ENCODE peak calls at places on chromosomes 7 and 10, in six cellular contexts. G is A549, T is endothelial cell of umbilical vein, H is GM12878, Y is HepG2, P is K562. A is an unnamed sample.

GRCh38 chr7:104862719-104863118 is 151.3 kb upstream of the KMT2E start:
- DNase-seq in H (no peak), G (peak), P (peak), T (no peak), Y (peak), A (peak)

GRCh38 chr10:16594106-16594505 is 72.4 kb upstream of the C1QL3 start:
- DNase-seq in G (no peak), Y (no peak), T (no peak), H (no peak), P (no peak), A (no peak)

GRCh38 chr10:15624405-15625191 is 95.1 kb downstream of the ITGA8 start:
- DNase-seq in H (no peak), P (no peak), G (no peak), T (no peak), Y (no peak), A (no peak)

GRCh38 chr10:52632591-52632990 is 140.0 kb downstream of the MBL2 start:
- DNase-seq in T (peak), Y (no peak), H (no peak), G (no peak), P (no peak), A (no peak)

GRCh38 chr7:98223351-98223897 is 12.2 kb downstream of the BHLHA15 start:
- DNase-seq in T (no peak), P (peak), H (no peak), Y (no peak), G (no peak), A (no peak)

GRCh38 chr7:116230191-116231005 is 20.1 kb downstream of the TES start:
- DNase-seq in G (no peak), H (no peak), T (no peak), P (no peak), Y (no peak), A (no peak)

GRCh38 chr7:107446531-107446930 is 23.3 kb upstream of the GPR22 start:
- DNase-seq in T (no peak), P (no peak), G (no peak), H (no peak), Y (no peak), A (no peak)

GRCh38 chr7:6106140-6106904 is 75.1 kb downstream of the ANKRD61 start:
- DNase-seq in Y (peak), H (no peak), T (peak), P (no peak), G (no peak), A (peak)

GRCh38 chr10:98432330-98432729 is 14.4 kb downstream of the HPS1 start:
- DNase-seq in H (no peak), Y (no peak), G (no peak), T (no peak), P (no peak), A (no peak)

GRCh38 chr7:51224811-51225581 is 91.6 kb downstream of the COBL start:
- DNase-seq in G (peak), H (no peak), P (peak), T (no peak), Y (peak), A (no peak)

GRCh38 chr10:22604314-22605091 is 109.9 kb downstream of the PIP4K2A start:
- DNase-seq in G (no peak), Y (no peak), H (no peak), T (no peak), P (no peak), A (no peak)

GRCh38 chr7:27194641-27195379 is 5.1 kb downstream of the HOXA13 start:
- DNase-seq in T (no peak), P (no peak), Y (no peak), G (no peak), H (no peak), A (peak)

GRCh38 chr7:46569117-46569433 is 648.0 kb upstream of the IGFBP3 start:
- DNase-seq in G (no peak), T (peak), H (no peak), P (no peak), Y (peak), A (no peak)

GRCh38 chr7:41010967-41011366 is 691.9 kb downstream of the INHBA start:
- DNase-seq in H (no peak), P (no peak), G (no peak), Y (no peak), T (peak), A (no peak)

GRCh38 chr7:131509781-131510180 is 46.6 kb downstream of the PODXL start:
- DNase-seq in P (no peak), T (no peak), Y (no peak), H (no peak), G (no peak), A (no peak)

GRCh38 chr10:87177-88080 is 38.3 kb upstream of the TUBB8 start:
- DNase-seq in P (peak), H (no peak), Y (no peak), G (no peak), T (no peak), A (peak)

GRCh38 chr7:427506-428103 is 92.0 kb downstream of the PDGFA start:
- DNase-seq in P (no peak), H (no peak), T (no peak), G (no peak), Y (no peak), A (no peak)

GRCh38 chr10:103276941-103277712 is at the start of gene INA:
- DNase-seq in Y (no peak), H (no peak), G (peak), T (peak), P (no peak), A (no peak)

GRCh38 chr7:1571261-1571650 is 1.4 kb upstream of the PSMG3 start:
- DNase-seq in Y (peak), P (no peak), G (no peak), T (no peak), H (no peak), A (peak)

GRCh38 chr7:30970594-30971094 is 6.9 kb downstream of the GHRHR start:
- DNase-seq in T (no peak), P (no peak), H (no peak), G (no peak), Y (no peak), A (peak)

DNA sequence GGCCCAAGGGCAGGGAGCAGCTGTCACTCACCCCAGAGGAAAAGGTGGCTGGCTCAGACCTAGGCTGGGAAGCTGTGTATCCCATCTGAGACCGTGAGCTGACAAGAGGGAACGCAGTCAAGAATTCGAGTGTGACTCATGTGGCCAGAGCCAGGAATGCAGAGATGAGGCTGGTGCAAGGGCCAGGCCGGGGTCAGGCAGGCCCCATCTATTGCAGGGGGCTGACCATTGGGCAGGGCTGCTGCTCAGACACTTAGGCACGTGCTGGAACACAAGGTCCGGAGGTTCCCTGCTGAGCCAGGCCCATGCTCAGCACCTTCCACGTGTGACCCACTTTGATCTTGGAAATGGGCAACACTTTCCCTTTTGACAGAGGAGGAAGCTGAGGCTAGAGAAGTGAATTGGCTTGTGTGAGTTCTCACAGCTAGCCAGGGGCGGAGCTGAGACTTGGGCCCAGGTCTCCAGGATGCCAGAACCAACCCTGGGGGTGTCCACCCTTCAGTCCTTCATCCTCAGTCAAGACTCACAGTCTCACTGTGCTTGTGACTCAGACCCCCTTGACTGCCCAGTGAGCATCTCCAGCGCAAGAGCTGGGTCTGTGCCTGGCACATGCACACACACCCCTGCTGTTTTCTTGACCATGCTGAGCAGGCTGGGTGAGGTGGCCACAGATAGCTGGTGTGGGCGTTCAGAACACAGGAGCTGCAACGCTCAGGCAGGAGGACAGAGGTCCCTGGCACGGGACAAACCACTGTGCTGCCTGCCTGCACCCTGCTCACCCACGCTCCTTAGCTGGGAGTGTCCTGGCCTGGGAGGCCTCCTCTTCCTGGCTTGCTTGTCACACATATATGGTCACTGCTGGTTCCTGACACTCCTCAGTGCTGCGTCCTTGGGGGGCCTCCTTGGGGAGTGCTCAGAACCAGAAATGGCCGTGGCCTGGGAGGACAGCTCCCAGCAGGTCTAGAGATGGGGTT is 47.6 kb upstream of the PPIF start:
- DNase-seq in P (no peak), G (peak), H (no peak), T (no peak), Y (no peak), A (no peak)
- TF ChIP-seq MYC in P (no peak), G (no peak), H (no peak), T (no peak), Y (no peak), A (no peak)

DNA sequence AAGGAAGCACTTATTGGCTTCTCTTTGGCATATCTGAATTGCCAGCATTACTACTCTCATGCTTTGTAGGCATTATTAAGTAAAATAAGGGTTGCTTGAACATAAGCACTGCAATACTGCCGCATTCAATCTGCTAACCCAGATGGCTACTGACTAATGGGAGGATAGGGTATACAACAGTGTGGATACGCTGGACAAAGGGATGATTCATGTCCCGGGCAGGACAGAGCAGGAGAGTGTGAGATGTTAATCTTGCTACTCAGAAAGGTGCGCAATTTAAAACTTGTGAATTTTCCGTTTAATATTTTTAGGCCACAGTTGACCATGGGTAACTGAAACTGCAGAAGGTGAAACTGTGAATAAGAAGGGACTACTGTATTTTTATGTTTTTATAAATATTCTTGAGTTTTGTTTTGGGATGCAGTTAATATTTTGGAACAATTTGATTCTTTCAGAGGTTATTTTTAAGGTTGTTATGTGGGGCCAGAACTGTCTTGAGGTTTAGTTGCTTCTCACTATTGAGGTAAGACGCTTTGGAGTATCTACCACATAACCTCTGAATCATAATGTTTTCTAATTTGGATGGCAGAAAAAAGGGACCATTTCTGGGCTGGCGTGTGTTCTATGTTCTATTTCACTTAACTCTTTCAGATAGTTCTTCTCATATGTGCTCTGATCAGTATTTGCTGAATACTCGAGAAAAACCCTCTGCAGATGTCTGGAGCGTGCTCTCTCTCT is 75.7 kb upstream of the SYPL1 start:
- DNase-seq in P (no peak), Y (no peak), G (no peak), T (no peak), H (no peak), A (no peak)
- TF ChIP-seq MAX in P (no peak), Y (no peak), G (no peak), T (no peak), H (no peak), A (no peak)

GRCh38 chr10:32263300-32263699 is 83.7 kb downstream of the EPC1 start:
- DNase-seq in Y (no peak), P (no peak), H (no peak), T (peak), G (no peak), A (no peak)

GRCh38 chr10:32265756-32266155 is 81.2 kb downstream of the EPC1 start:
- DNase-seq in H (no peak), P (no peak), T (no peak), Y (no peak), G (no peak), A (no peak)

GRCh38 chr10:32266566-32266965 is 80.4 kb downstream of the EPC1 start:
- DNase-seq in G (no peak), Y (no peak), H (no peak), T (no peak), P (no peak), A (no peak)

GRCh38 chr10:32269343-32270100 is 77.4 kb downstream of the EPC1 start:
- DNase-seq in G (no peak), T (no peak), Y (no peak), H (no peak), P (no peak), A (no peak)

DNA sequence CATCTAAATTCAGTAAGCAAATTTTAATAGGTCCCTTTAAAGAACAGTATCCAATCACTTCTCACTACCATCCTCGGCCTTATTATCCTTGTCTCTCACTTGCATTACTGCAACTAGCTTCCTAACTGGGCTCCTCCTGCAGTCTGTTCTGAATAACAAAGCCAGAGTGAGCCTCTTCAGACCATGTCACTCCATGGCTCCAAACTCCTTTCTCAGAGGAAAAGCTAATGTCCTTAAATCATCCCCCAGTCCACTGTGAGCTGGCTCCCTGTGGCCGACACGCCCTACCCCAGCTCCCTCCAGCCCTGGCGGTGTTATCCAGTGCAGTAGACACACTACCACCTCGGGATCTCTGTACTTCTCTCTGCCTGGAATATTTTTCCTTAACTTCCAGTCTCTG is 80.0 kb downstream of the EPC1 start:
- DNase-seq in G (no peak), Y (no peak), T (no peak), H (no peak), P (no peak), A (no peak)
- TF ChIP-seq MYC in G (no peak), Y (no peak), T (no peak), H (no peak), P (no peak), A (no peak)

DNA sequence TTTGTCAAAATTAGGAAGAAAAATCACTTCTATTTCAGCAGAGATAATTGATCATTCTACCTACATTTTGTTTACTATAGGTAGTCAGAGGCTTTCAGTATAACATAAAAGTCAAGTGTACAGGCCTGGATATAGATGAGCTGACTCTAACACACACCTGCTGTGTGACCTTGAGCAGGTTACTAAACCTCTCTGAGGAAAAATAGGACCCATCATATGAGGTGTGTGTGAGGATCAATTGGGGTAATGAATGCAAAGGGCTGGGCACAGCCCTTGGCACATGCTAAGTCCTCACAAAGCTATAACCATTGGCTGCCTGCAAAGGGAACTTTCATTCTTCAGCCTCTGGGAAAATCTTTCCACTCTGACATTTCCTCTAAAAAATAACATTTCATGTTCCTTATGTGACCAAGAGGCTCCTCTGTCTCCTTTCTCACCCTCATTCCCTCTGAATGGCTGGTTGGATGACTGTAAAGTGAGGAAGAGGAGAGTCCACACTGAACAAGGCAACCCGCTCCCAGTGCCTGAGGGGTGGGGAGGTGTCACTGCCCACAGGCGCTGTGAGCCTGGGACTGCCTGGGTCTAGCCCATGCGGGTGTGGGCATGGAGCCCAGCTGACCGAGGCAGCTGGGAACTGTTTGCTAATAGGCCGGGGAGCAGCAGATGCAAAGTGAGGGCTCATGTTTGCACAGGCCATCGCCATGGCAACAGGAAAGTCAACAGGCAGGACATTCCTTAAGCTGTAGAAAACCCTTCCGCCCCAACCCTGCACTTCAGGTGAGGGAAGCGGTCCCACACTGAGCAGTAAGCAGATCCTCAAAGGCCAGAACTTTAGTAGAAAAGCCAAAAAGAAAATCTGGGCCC is 36.8 kb downstream of the MYOF start:
- DNase-seq in T (peak), Y (peak), G (peak), P (no peak), H (no peak), A (no peak)
- TF ChIP-seq MAX in T (peak), Y (peak), G (peak), P (no peak), H (no peak), A (no peak)

GRCh38 chr10:5560844-5561703 is 36.3 kb downstream of the CALML3 start:
- DNase-seq in T (no peak), P (no peak), H (no peak), Y (peak), G (no peak), A (no peak)

GRCh38 chr10:5561704-5562645 is 37.2 kb downstream of the CALML3 start:
- DNase-seq in P (no peak), Y (no peak), T (no peak), G (no peak), H (no peak), A (no peak)

GRCh38 chr10:5557799-5558771 is 33.3 kb downstream of the CALML3 start:
- DNase-seq in T (no peak), P (no peak), Y (no peak), G (no peak), H (no peak), A (no peak)

GRCh38 chr10:5560142-5560843 is 35.5 kb downstream of the CALML3 start:
- DNase-seq in T (peak), H (no peak), G (no peak), P (no peak), Y (no peak), A (no peak)

GRCh38 chr10:5559642-5560141 is 34.9 kb downstream of the CALML3 start:
- DNase-seq in P (no peak), Y (no peak), G (peak), T (peak), H (no peak), A (no peak)
- TF ChIP-seq MYC in P (no peak), Y (no peak), G (no peak), T (no peak), H (no peak), A (no peak)

DNA sequence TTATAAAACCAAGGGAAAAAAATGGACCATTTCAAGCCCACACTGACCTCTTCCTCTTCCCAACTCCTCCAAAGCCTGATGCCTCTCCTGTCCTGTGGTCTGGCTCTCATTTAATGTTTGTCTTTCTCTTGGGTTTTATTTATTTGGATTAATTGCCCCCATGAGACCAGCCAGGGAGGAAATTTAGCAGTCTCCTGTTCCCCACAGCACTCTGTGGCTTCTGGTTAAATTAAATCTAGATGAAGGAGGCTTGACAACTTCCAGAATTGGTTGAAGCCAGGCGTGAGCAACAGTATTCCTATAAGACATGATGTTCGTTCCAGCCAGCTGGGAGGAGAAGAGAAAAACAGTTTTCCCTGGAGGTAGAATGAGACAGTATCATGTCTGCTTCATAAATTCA is 15.1 kb upstream of the PRLHR start:
- DNase-seq in H (no peak), G (no peak), P (no peak), Y (no peak), T (no peak), A (no peak)
- TF ChIP-seq MAX in H (no peak), G (no peak), P (no peak), Y (no peak), T (no peak), A (no peak)